ENCODE peak calls at places on chromosomes 6 and 20, in six cellular contexts. One of them, this sample, is unnamed.

GRCh38 chr20:42018979-42019378 is 400.8 kb upstream of the CHD6 start:
- DNase-seq in ovary: no peak
- DNase-seq in mesothelial cell of epicardium: no peak
- DNase-seq in HFFc6: no peak
- DNase-seq in AML-193: peak; percentile 5
- DNase-seq in retina: no peak
- DNase-seq in this sample: no peak

GRCh38 chr6:142912125-142912524 is 32.9 kb downstream of the HIVEP2 start:
- DNase-seq in ovary: no peak
- DNase-seq in mesothelial cell of epicardium: no peak
- DNase-seq in HFFc6: no peak
- DNase-seq in AML-193: no peak
- DNase-seq in retina: no peak
- DNase-seq in this sample: no peak

GRCh38 chr20:33673411-33674293 is 576 bp downstream of the NECAB3 start:
- DNase-seq in ovary: no peak
- DNase-seq in mesothelial cell of epicardium: no peak
- DNase-seq in HFFc6: no peak
- DNase-seq in AML-193: no peak
- DNase-seq in retina: peak; percentile 46
- DNase-seq in this sample: no peak

GRCh38 chr6:12158686-12159415 is 131.3 kb upstream of the EDN1 start:
- DNase-seq in ovary: no peak
- DNase-seq in mesothelial cell of epicardium: no peak
- DNase-seq in HFFc6: no peak
- DNase-seq in AML-193: no peak
- DNase-seq in retina: no peak
- DNase-seq in this sample: no peak

GRCh38 chr6:156776470-156776840 is 723 bp upstream of the ARID1B start:
- DNase-seq in ovary: no peak
- DNase-seq in mesothelial cell of epicardium: no peak
- DNase-seq in HFFc6: peak; percentile 22
- DNase-seq in AML-193: peak; percentile 72
- DNase-seq in retina: no peak
- DNase-seq in this sample: no peak

GRCh38 chr6:36852481-36853147 is 13.4 kb upstream of the CPNE5 start:
- DNase-seq in ovary: no peak
- DNase-seq in mesothelial cell of epicardium: no peak
- DNase-seq in HFFc6: peak; percentile 86
- DNase-seq in AML-193: no peak
- DNase-seq in retina: no peak
- DNase-seq in this sample: no peak

GRCh38 chr6:49050606-49051005 is 412.4 kb downstream of the MMUT start:
- DNase-seq in ovary: no peak
- DNase-seq in mesothelial cell of epicardium: no peak
- DNase-seq in HFFc6: no peak
- DNase-seq in AML-193: no peak
- DNase-seq in retina: no peak
- DNase-seq in this sample: no peak

GRCh38 chr6:73640179-73640750 is 13.5 kb downstream of the SLC17A5 start:
- DNase-seq in ovary: no peak
- DNase-seq in mesothelial cell of epicardium: no peak
- DNase-seq in HFFc6: no peak
- DNase-seq in AML-193: no peak
- DNase-seq in retina: no peak
- DNase-seq in this sample: no peak

GRCh38 chr6:76681781-76682180 is 609.3 kb upstream of the IMPG1 start:
- DNase-seq in ovary: no peak
- DNase-seq in mesothelial cell of epicardium: no peak
- DNase-seq in HFFc6: no peak
- DNase-seq in AML-193: no peak
- DNase-seq in retina: no peak
- DNase-seq in this sample: no peak

GRCh38 chr6:12060780-12061619 is 48.9 kb downstream of the HIVEP1 start:
- DNase-seq in ovary: no peak
- DNase-seq in mesothelial cell of epicardium: no peak
- DNase-seq in HFFc6: no peak
- DNase-seq in AML-193: peak; percentile 99
- DNase-seq in retina: peak; percentile 76
- DNase-seq in this sample: no peak

GRCh38 chr6:17269840-17270239 is 11.3 kb upstream of the RBM24 start:
- DNase-seq in ovary: no peak
- DNase-seq in mesothelial cell of epicardium: no peak
- DNase-seq in HFFc6: peak; percentile 87
- DNase-seq in AML-193: no peak
- DNase-seq in retina: no peak
- DNase-seq in this sample: no peak

GRCh38 chr6:24125980-24126379 is at the start of gene NRSN1:
- DNase-seq in ovary: no peak
- DNase-seq in mesothelial cell of epicardium: peak; percentile 60
- DNase-seq in HFFc6: no peak
- DNase-seq in AML-193: no peak
- DNase-seq in retina: peak; percentile 80
- DNase-seq in this sample: no peak

GRCh38 chr6:166430269-166430668 is 47.5 kb upstream of the MPC1 start:
- DNase-seq in ovary: no peak
- DNase-seq in mesothelial cell of epicardium: no peak
- DNase-seq in HFFc6: no peak
- DNase-seq in AML-193: no peak
- DNase-seq in retina: no peak
- DNase-seq in this sample: no peak

GRCh38 chr6:133447924-133448323 is 206.8 kb downstream of the EYA4 start:
- DNase-seq in ovary: no peak
- DNase-seq in mesothelial cell of epicardium: no peak
- DNase-seq in HFFc6: no peak
- DNase-seq in AML-193: no peak
- DNase-seq in retina: no peak
- DNase-seq in this sample: no peak

GRCh38 chr6:125301435-125302391 is at the start of gene HDDC2:
- DNase-seq in ovary: peak; percentile 74
- DNase-seq in mesothelial cell of epicardium: peak; percentile 74
- DNase-seq in HFFc6: peak; percentile 59
- DNase-seq in AML-193: peak; percentile 87
- DNase-seq in retina: peak; percentile 91
- DNase-seq in this sample: no peak

GRCh38 chr6:148854086-148854485 is 107.3 kb downstream of the UST start:
- DNase-seq in ovary: no peak
- DNase-seq in mesothelial cell of epicardium: no peak
- DNase-seq in HFFc6: no peak
- DNase-seq in AML-193: no peak
- DNase-seq in retina: no peak
- DNase-seq in this sample: no peak

GRCh38 chr6:170542031-170542719 is 10.9 kb downstream of the PSMB1 start:
- DNase-seq in ovary: no peak
- DNase-seq in mesothelial cell of epicardium: no peak
- DNase-seq in HFFc6: no peak
- DNase-seq in AML-193: no peak
- DNase-seq in retina: no peak
- DNase-seq in this sample: no peak

GRCh38 chr6:87436435-87436834 is 28.7 kb downstream of the CFAP206 start:
- DNase-seq in ovary: peak; percentile 35
- DNase-seq in mesothelial cell of epicardium: peak; percentile 76
- DNase-seq in HFFc6: peak; percentile 26
- DNase-seq in AML-193: peak; percentile 62
- DNase-seq in retina: peak; percentile 44
- DNase-seq in this sample: no peak

GRCh38 chr6:137804647-137805046 is 62.4 kb upstream of the TNFAIP3 start:
- DNase-seq in ovary: no peak
- DNase-seq in mesothelial cell of epicardium: no peak
- DNase-seq in HFFc6: no peak
- DNase-seq in AML-193: no peak
- DNase-seq in retina: no peak
- DNase-seq in this sample: no peak

GRCh38 chr20:1827974-1828785 is 67.0 kb upstream of the SIRPA start:
- DNase-seq in ovary: no peak
- DNase-seq in mesothelial cell of epicardium: no peak
- DNase-seq in HFFc6: no peak
- DNase-seq in AML-193: no peak
- DNase-seq in retina: peak; percentile 44
- DNase-seq in this sample: no peak

GRCh38 chr6:106509420-106510089 is 119.7 kb downstream of the RTN4IP1 start:
- DNase-seq in ovary: no peak
- DNase-seq in mesothelial cell of epicardium: no peak
- DNase-seq in HFFc6: no peak
- DNase-seq in AML-193: peak; percentile 81
- DNase-seq in retina: peak; percentile 60
- DNase-seq in this sample: no peak

GRCh38 chr6:160973311-160973710 is 18.3 kb upstream of the MAP3K4 start:
- DNase-seq in ovary: peak; percentile 54
- DNase-seq in mesothelial cell of epicardium: no peak
- DNase-seq in HFFc6: peak; percentile 14
- DNase-seq in AML-193: no peak
- DNase-seq in retina: peak; percentile 21
- DNase-seq in this sample: no peak

GRCh38 chr6:81138236-81138635 is 614.2 kb downstream of the TENT5A start:
- DNase-seq in ovary: no peak
- DNase-seq in mesothelial cell of epicardium: no peak
- DNase-seq in HFFc6: no peak
- DNase-seq in AML-193: no peak
- DNase-seq in retina: no peak
- DNase-seq in this sample: no peak

GRCh38 chr20:8361779-8362178 is 229.7 kb downstream of the PLCB1 start:
- DNase-seq in ovary: no peak
- DNase-seq in mesothelial cell of epicardium: no peak
- DNase-seq in HFFc6: no peak
- DNase-seq in AML-193: no peak
- DNase-seq in retina: no peak
- DNase-seq in this sample: no peak

GRCh38 chr6:161407581-161407980 is 133.7 kb upstream of the AGPAT4 start:
- DNase-seq in ovary: no peak
- DNase-seq in mesothelial cell of epicardium: no peak
- DNase-seq in HFFc6: no peak
- DNase-seq in AML-193: no peak
- DNase-seq in retina: peak; percentile 40
- DNase-seq in this sample: no peak

GRCh38 chr6:99353126-99353525 is 3.7 kb upstream of the FAXC start:
- DNase-seq in ovary: no peak
- DNase-seq in mesothelial cell of epicardium: no peak
- DNase-seq in HFFc6: no peak
- DNase-seq in AML-193: no peak
- DNase-seq in retina: no peak
- DNase-seq in this sample: no peak

GRCh38 chr6:85360794-85361642 is 88.9 kb upstream of the NT5E start:
- DNase-seq in ovary: no peak
- DNase-seq in mesothelial cell of epicardium: no peak
- DNase-seq in HFFc6: peak; percentile 97
- DNase-seq in AML-193: no peak
- DNase-seq in retina: no peak
- DNase-seq in this sample: no peak

GRCh38 chr6:133983099-133983939 is 30.3 kb downstream of the TBPL1 start:
- DNase-seq in ovary: peak; percentile 33
- DNase-seq in mesothelial cell of epicardium: no peak
- DNase-seq in HFFc6: no peak
- DNase-seq in AML-193: peak; percentile 91
- DNase-seq in retina: no peak
- DNase-seq in this sample: no peak

GRCh38 chr20:56702931-56703840 is 74.1 kb downstream of the TFAP2C start:
- DNase-seq in ovary: no peak
- DNase-seq in mesothelial cell of epicardium: no peak
- DNase-seq in HFFc6: no peak
- DNase-seq in AML-193: no peak
- DNase-seq in retina: no peak
- DNase-seq in this sample: no peak

GRCh38 chr6:40586369-40586768 is 795 bp downstream of the LRFN2 start:
- DNase-seq in ovary: peak; percentile 28
- DNase-seq in mesothelial cell of epicardium: no peak
- DNase-seq in HFFc6: no peak
- DNase-seq in AML-193: no peak
- DNase-seq in retina: no peak
- DNase-seq in this sample: no peak

GRCh38 chr6:67629268-67629667 is 1005.8 kb upstream of the ADGRB3 start:
- DNase-seq in ovary: no peak
- DNase-seq in mesothelial cell of epicardium: no peak
- DNase-seq in HFFc6: no peak
- DNase-seq in AML-193: no peak
- DNase-seq in retina: no peak
- DNase-seq in this sample: no peak